ENCODE peak calls at places on chromosomes 11 and 22, in ten cellular contexts. E, D, O, V, Z, Y, U, C, N and X are unnamed samples. For H3K4me1, the result is how much of the 10 kb centered on the place peaks cover.

GRCh38 chr11:43282607-43283440 is 29.0 kb upstream of the API5 start:
- DNase-seq in U (peak), O (no peak), E (peak), V (peak), Z (peak), N (peak), Y (peak), D (peak), C (no peak), X (peak)

GRCh38 chr11:92129811-92130210 is 94.8 kb upstream of the FAT3 start:
- DNase-seq in D (no peak), V (no peak), Y (no peak), Z (no peak), C (no peak), N (no peak), O (no peak), U (no peak), E (no peak), X (no peak)

GRCh38 chr22:28172948-28173360 is 253.9 kb upstream of the PITPNB start:
- DNase-seq in U (no peak), Y (no peak), N (no peak), V (no peak), D (no peak), E (no peak), C (no peak), Z (no peak), O (no peak), X (no peak)

GRCh38 chr22:30905696-30906341 is 62.8 kb downstream of the MORC2 start:
- DNase-seq in Z (no peak), Y (peak), D (no peak), C (no peak), V (no peak), N (no peak), O (no peak), E (no peak), U (no peak), X (no peak)

GRCh38 chr11:64745219-64745522 is 1.2 kb upstream of the RASGRP2 start:
- DNase-seq in V (peak), U (peak), C (no peak), D (peak), Y (peak), Z (peak), O (peak), E (peak), N (no peak), X (peak)

GRCh38 chr22:50699001-50699753 is 26.6 kb downstream of the SHANK3 start:
- DNase-seq in O (no peak), Z (peak), D (no peak), C (no peak), Y (no peak), U (no peak), N (no peak), V (no peak), E (no peak), X (peak)

GRCh38 chr11:73263640-73264039 is 8.5 kb upstream of the P2RY6 start:
- DNase-seq in U (no peak), N (no peak), V (no peak), E (no peak), D (no peak), O (no peak), Y (no peak), Z (no peak), C (no peak), X (no peak)

GRCh38 chr22:47204002-47204979 is 441.8 kb downstream of the TBC1D22A start:
- DNase-seq in C (no peak), E (peak), V (no peak), Y (peak), Z (no peak), N (peak), D (no peak), U (no peak), O (peak), X (no peak)

GRCh38 chr11:129695543-129696308 is 119.9 kb upstream of the TMEM45B start:
- DNase-seq in D (peak), C (peak), Y (peak), E (peak), Z (peak), V (no peak), O (peak), N (peak), U (peak), X (no peak)

GRCh38 chr11:131955901-131956300 is 585.5 kb downstream of the NTM start:
- DNase-seq in O (no peak), V (no peak), C (no peak), U (no peak), E (no peak), D (no peak), N (no peak), Z (no peak), Y (no peak), X (no peak)

GRCh38 chr11:122095950-122096942 is 19.8 kb downstream of the BLID start:
- DNase-seq in U (no peak), Y (no peak), N (peak), Z (no peak), E (no peak), C (no peak), O (no peak), V (no peak), D (no peak), X (no peak)

GRCh38 chr11:65493367-65494176 is 5.3 kb upstream of the MALAT1 start:
- DNase-seq in U (no peak), N (peak), C (peak), O (peak), V (peak), E (peak), D (no peak), Y (no peak), Z (peak), X (peak)

GRCh38 chr11:112459001-112459400 is 198.3 kb upstream of the PLET1 start:
- DNase-seq in C (no peak), Y (no peak), V (no peak), D (no peak), U (no peak), Z (no peak), O (no peak), E (no peak), N (no peak), X (no peak)

GRCh38 chr11:44342616-44343015 is 32.7 kb upstream of the ALX4 start:
- DNase-seq in N (no peak), D (no peak), Z (no peak), C (no peak), U (no peak), V (no peak), Y (no peak), E (no peak), O (no peak), X (no peak)

GRCh38 chr11:3011891-3012885 is 20.1 kb upstream of the NAP1L4 start:
- DNase-seq in U (no peak), D (no peak), C (no peak), N (no peak), O (peak), V (no peak), E (no peak), Y (no peak), Z (no peak), X (no peak)

GRCh38 chr11:68040121-68040956 is 1.5 kb downstream of the TCIRG1 start:
- DNase-seq in D (peak), E (peak), C (peak), N (peak), Z (peak), O (peak), Y (peak), V (peak), U (peak), X (peak)

GRCh38 chr11:118657709-118658108 is 21.7 kb downstream of the TREH start:
- DNase-seq in D (no peak), Y (no peak), V (no peak), N (no peak), O (peak), U (no peak), E (no peak), C (no peak), Z (no peak), X (no peak)

GRCh38 chr11:118658372-118659313 is 20.8 kb downstream of the TREH start:
- DNase-seq in O (peak), Y (no peak), E (no peak), N (peak), U (no peak), C (no peak), D (no peak), Z (no peak), V (no peak), X (peak)

GRCh38 chr11:118659956-118660645 is 19.3 kb downstream of the TREH start:
- DNase-seq in C (no peak), U (no peak), Y (no peak), V (no peak), Z (no peak), O (no peak), N (no peak), D (no peak), E (peak), X (peak)

GRCh38 chr11:118660646-118661424 is 18.6 kb downstream of the TREH start:
- DNase-seq in U (no peak), Y (no peak), N (peak), D (no peak), E (peak), V (no peak), Z (no peak), C (no peak), O (peak), X (peak)

DNA sequence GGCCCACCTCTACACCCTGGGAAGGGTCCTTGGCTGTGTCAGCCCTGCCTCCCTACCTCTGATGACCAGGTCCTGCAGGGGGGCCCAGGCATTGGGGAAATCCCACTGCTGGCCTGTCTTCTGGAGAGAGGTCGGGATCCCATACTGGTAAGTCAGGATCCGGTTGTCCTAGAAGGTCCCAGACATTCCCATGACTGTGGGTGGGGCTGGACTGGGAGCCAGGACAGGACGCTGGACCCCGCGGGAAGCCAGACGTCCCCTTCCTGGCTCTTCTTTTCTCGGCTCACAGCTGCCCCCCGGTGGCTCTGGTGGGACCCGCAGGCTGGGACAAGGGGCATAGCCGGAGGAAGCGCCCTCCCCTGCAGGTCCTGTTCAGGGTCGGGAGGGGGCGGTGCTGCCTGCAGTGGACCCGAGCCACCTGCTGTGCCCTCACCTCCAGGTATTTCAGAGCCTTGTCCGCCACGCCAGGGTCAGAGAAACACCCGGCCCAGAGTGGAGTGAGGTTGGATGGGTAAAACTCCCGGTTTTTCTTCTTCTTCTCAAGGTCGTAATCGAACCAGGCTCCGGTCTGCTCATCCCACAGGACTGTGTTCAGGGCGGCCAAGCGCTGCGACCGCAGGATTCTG is 20.0 kb downstream of the TREH start:
- DNase-seq in Z (peak), O (peak), V (peak), N (peak), C (peak), U (peak), D (peak), Y (peak), E (peak), X (peak)
- H3K4me3 ChIP-seq in Z (no peak), O (peak), V (no peak), N (no peak), C (no peak), U (no peak), D (no peak), Y (no peak), E (no peak), X (no peak)

DNA sequence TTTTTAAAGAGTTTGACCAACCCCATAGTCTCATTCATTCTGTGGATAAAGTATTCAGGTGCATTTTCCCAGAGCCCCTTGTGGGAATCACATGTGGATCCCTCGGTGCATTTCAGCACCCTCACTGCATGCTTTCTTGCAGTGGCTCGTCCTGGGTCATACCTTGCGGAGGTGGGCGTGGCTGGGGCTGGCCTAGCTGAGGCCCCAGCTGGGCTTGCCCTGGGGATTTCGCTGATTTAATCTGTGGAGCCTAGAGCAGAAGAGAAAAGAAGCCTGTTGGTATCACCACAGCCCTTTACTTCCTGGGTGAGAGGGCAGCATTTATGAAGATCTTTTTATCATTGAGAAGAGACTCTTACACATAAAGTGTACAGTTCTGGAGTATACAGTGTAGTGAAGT is 53.1 kb downstream of the FBXO7 start:
- DNase-seq in V (no peak), Y (no peak), U (no peak), D (no peak), C (no peak), E (no peak), N (no peak), O (no peak), Z (no peak), X (no peak)
- H3K27ac ChIP-seq in V (peak), Y (no peak), U (no peak), D (no peak), C (no peak), E (no peak), N (no peak), O (no peak), Z (no peak), X (no peak)

DNA sequence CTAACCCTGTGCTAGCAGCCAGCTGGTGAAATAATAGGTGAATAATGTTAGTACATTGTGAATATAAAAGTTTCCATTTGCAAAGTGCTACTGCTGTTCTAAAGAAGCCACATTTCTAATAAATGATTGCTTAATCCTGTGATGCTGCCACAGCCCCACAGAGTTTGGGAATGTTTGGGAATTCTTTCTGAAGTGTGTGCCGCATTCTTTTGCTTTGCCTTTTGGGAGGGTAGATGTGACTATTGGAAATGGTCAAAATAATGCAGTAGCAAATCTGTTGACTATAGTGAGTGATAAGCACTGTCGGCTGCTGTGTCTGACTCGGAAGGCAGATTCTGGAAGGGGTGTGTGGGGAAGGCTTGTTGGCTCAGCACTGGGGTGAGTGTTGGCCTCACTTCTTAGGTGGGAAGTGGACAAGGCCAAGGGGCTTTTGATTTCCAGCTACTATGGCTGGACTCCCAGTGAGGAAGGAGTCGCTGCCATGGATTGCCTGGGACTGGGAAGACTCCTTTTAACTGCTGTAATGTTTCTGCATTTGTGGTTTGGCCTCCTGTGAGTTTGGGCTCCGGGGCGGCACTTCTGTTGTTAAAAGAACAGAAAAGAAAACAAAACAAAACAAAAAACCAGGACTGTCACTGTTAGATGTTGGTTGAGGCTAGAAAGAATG is 20.0 kb downstream of the ZBTB16 start:
- DNase-seq in D (no peak), N (peak), U (no peak), Z (no peak), C (no peak), Y (no peak), V (no peak), O (peak), E (no peak), X (peak)
- H3K4me1 ChIP-seq in D (half or more), N (under half), U (under half), Z (half or more), C (half or more), Y (under half), V (half or more), O (half or more), E (half or more), X (under half)

GRCh38 chr11:35144103-35144741 is 5.3 kb downstream of the CD44 start:
- DNase-seq in Y (no peak), U (peak), D (peak), Z (no peak), N (peak), E (no peak), O (no peak), V (no peak), C (no peak), X (peak)

GRCh38 chr11:35146074-35146521 is 7.1 kb downstream of the CD44 start:
- DNase-seq in C (no peak), V (no peak), U (peak), Y (no peak), D (peak), Z (no peak), E (no peak), O (no peak), N (no peak), X (no peak)

GRCh38 chr11:35143509-35144102 is 4.6 kb downstream of the CD44 start:
- DNase-seq in V (no peak), D (no peak), C (no peak), N (no peak), O (no peak), Y (no peak), Z (no peak), U (no peak), E (no peak), X (no peak)

GRCh38 chr11:35145249-35145648 is 6.3 kb downstream of the CD44 start:
- DNase-seq in C (no peak), U (no peak), Y (no peak), D (peak), N (no peak), V (no peak), E (no peak), Z (no peak), O (no peak), X (peak)

DNA sequence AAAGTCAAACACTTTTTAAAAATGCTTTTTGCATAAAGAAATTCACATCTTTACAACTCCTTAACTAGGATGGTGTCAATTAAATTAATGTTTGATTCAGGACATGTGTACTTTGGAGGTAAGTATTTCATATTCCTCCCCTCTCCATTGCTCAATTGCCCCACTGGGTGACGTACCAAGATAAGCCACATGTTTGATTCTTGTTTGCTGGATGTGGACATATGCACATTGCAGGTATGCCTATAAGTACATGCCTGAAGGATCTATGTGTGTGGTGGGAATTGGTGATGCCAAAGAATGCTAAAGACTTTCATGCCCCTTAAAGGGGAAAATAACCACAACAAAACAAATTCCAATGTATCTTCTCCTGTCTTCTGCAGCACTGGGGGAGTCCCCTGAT is 5.8 kb downstream of the CD44 start:
- DNase-seq in V (no peak), D (peak), N (peak), U (no peak), Z (no peak), E (no peak), Y (no peak), C (no peak), O (no peak), X (no peak)
- H3K4me3 ChIP-seq in V (no peak), D (peak), N (no peak), U (peak), Z (no peak), E (no peak), Y (no peak), C (no peak), O (no peak), X (no peak)

GRCh38 chr11:35514481-35514880 is 10.9 kb downstream of the PAMR1 start:
- DNase-seq in Y (no peak), E (no peak), O (no peak), U (no peak), V (no peak), C (no peak), D (no peak), Z (no peak), N (no peak), X (no peak)

GRCh38 chr11:35516361-35516760 is 9.1 kb downstream of the PAMR1 start:
- DNase-seq in U (no peak), Z (no peak), O (no peak), Y (no peak), N (no peak), V (no peak), D (no peak), E (no peak), C (no peak), X (no peak)

GRCh38 chr11:35507688-35508087 is 17.7 kb downstream of the PAMR1 start:
- DNase-seq in D (no peak), U (no peak), Z (no peak), E (no peak), O (no peak), N (no peak), V (no peak), Y (no peak), C (no peak), X (no peak)

GRCh38 chr11:35515224-35515623 is 10.2 kb downstream of the PAMR1 start:
- DNase-seq in C (no peak), E (no peak), O (no peak), V (no peak), D (no peak), N (peak), U (no peak), Y (no peak), Z (no peak), X (no peak)

GRCh38 chr11:35511666-35512065 is 13.8 kb downstream of the PAMR1 start:
- DNase-seq in Y (no peak), N (peak), V (no peak), E (peak), O (no peak), Z (no peak), C (no peak), D (no peak), U (no peak), X (no peak)
- H3K27ac ChIP-seq in Y (no peak), N (no peak), V (no peak), E (no peak), O (no peak), Z (no peak), C (no peak), D (no peak), U (no peak), X (no peak)

GRCh38 chr11:12245091-12245490 is 132.3 kb upstream of the PARVA start:
- DNase-seq in U (no peak), N (no peak), C (no peak), D (no peak), V (no peak), Z (no peak), Y (no peak), O (no peak), E (no peak), X (no peak)

GRCh38 chr11:12244156-12244555 is 133.2 kb upstream of the PARVA start:
- DNase-seq in Z (no peak), V (no peak), D (no peak), U (no peak), C (no peak), O (no peak), N (no peak), Y (no peak), E (no peak), X (no peak)

GRCh38 chr11:12242926-12243325 is 132.5 kb downstream of the MICAL2 start:
- DNase-seq in C (no peak), U (no peak), O (no peak), D (no peak), V (no peak), Z (no peak), N (no peak), Y (no peak), E (no peak), X (no peak)

GRCh38 chr11:12242071-12242672 is 131.8 kb downstream of the MICAL2 start:
- DNase-seq in E (no peak), N (no peak), D (no peak), O (no peak), Y (no peak), C (peak), V (no peak), U (no peak), Z (no peak), X (no peak)

GRCh38 chr11:12243511-12243910 is 133.1 kb downstream of the MICAL2 start:
- DNase-seq in O (no peak), U (no peak), E (no peak), Z (no peak), N (no peak), V (no peak), Y (no peak), C (no peak), D (no peak), X (no peak)
- H3K4me1 ChIP-seq in O (under half), U (under half), E (under half), Z (under half), N (under half), V (under half), Y (under half), C (under half), D (under half), X (under half)